ENCODE peak calls at places on chromosomes 2 and 18, in five cellular contexts. G is fibroblast of the aortic adventitia, N is esophagus squamous epithelium, D is IMR-90, O is tibial artery. I is an unnamed sample.

GRCh38 chr2:169363027-169363569 is 764 bp upstream of the LRP2 start:
- DNase-seq in G (peak; percentile 9), N (no peak), D (no peak), O (no peak), I (no peak)

GRCh38 chr18:8689431-8689830 is 15.9 kb upstream of the MTCL1 start:
- DNase-seq in G (no peak), N (no peak), D (no peak), O (no peak), I (no peak)

GRCh38 chr2:233350708-233351107 is 3.6 kb upstream of the DGKD start:
- DNase-seq in G (peak; percentile 80), N (no peak), D (peak; percentile 90), O (no peak), I (no peak)

GRCh38 chr18:58202406-58202730 is 158.3 kb downstream of the NEDD4L start:
- DNase-seq in G (no peak), N (no peak), D (peak; percentile 34), O (no peak), I (no peak)

GRCh38 chr2:114729025-114729424 is 286.6 kb downstream of the DPP10 start:
- DNase-seq in G (no peak), N (no peak), D (no peak), O (no peak), I (no peak)

GRCh38 chr2:178412047-178412446 is 38.9 kb downstream of the PRKRA start:
- DNase-seq in G (no peak), N (no peak), D (no peak), O (no peak), I (no peak)

GRCh38 chr18:23779696-23780303 is 90.5 kb downstream of the LAMA3 start:
- DNase-seq in G (peak; percentile 23), N (no peak), D (peak; percentile 28), O (no peak), I (no peak)

GRCh38 chr2:53801547-53801946 is 14.7 kb downstream of the ERLEC1 start:
- DNase-seq in G (no peak), N (no peak), D (no peak), O (no peak), I (no peak)

GRCh38 chr2:66073166-66073565 is 361.8 kb upstream of the MEIS1 start:
- DNase-seq in G (no peak), N (no peak), D (no peak), O (no peak), I (no peak)

GRCh38 chr18:3256693-3257626 is 5.0 kb upstream of the MYL12B start:
- DNase-seq in G (peak; percentile 60), N (no peak), D (peak; percentile 91), O (no peak), I (no peak)

GRCh38 chr18:63237486-63237885 is 82.1 kb downstream of the BCL2 start:
- DNase-seq in G (no peak), N (no peak), D (no peak), O (no peak), I (no peak)

GRCh38 chr2:9315280-9315847 is 108.0 kb downstream of the ITGB1BP1 start:
- DNase-seq in G (no peak), N (no peak), D (no peak), O (no peak), I (no peak)

GRCh38 chr2:64212801-64213321 is 68.6 kb upstream of the PELI1 start:
- DNase-seq in G (peak; percentile 31), N (no peak), D (peak; percentile 31), O (no peak), I (no peak)

GRCh38 chr2:13758412-13758811 is 874.1 kb upstream of the LRATD1 start:
- DNase-seq in G (no peak), N (no peak), D (no peak), O (no peak), I (no peak)

GRCh38 chr18:12639990-12640880 is 17.7 kb downstream of the SPIRE1 start:
- DNase-seq in G (peak; percentile 46), N (no peak), D (peak; percentile 87), O (no peak), I (no peak)
- TF ChIP-seq CTCF in G (no peak), N (peak; percentile 12), D (peak; percentile 16), O (no peak), I (no peak)

DNA sequence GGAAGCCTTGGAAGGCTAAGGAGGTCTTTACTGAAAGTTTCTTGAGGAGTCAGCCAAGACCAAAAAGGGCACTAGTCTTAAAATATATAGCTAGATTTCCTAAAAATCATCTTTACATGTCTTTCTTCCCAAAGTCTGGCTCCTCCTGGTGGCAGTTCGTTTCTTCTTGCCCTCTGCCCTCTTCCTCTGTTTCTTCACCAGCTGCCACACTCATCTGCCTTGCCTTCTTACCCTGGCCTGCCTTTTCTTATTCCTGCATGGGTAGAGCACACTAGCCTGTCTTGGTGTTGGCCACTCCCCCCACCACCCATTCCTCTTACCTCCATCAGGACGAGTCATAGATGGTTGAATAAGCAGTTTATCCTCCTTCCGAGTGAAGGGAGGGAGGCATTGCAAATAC is 129.8 kb downstream of the RAPGEF4 start:
- DNase-seq in G (peak; percentile 14), N (no peak), D (peak; percentile 48), O (no peak), I (no peak)
- H3K4me3 ChIP-seq in G (no peak overlapping the region), N (no peak overlapping the region), D (no peak overlapping the region), O (no peak overlapping the region), I (no peak overlapping the region)

GRCh38 chr2:20227894-20228505 is 3.1 kb upstream of the SDC1 start:
- DNase-seq in G (no peak), N (no peak), D (no peak), O (no peak), I (peak; percentile 74)
- TF ChIP-seq CTCF in G (no peak), N (peak; percentile 24), D (no peak), O (no peak), I (no peak)

GRCh38 chr2:217934321-217935131 is 68.3 kb downstream of the TNS1 start:
- DNase-seq in G (peak; percentile 88), N (no peak), D (peak; percentile 96), O (peak; percentile 79), I (peak; percentile 71)
- H3K4me3 ChIP-seq in G (no peak overlapping the region), N (no peak overlapping the region), D (no peak overlapping the region), O (peak overlapping the region; percentile 89), I (no peak overlapping the region)

GRCh38 chr2:42810126-42810970 is 18.0 kb upstream of the HAAO start:
- DNase-seq in G (peak; percentile 98), N (peak; percentile 77), D (peak; percentile 97), O (peak; percentile 97), I (peak; percentile 96)

GRCh38 chr2:42812899-42813479 is 20.6 kb upstream of the HAAO start:
- DNase-seq in G (peak; percentile 44), N (no peak), D (peak; percentile 31), O (no peak), I (no peak)

GRCh38 chr2:42815725-42816124 is 23.3 kb upstream of the HAAO start:
- DNase-seq in G (no peak), N (no peak), D (no peak), O (no peak), I (no peak)

GRCh38 chr2:42810971-42811865 is 18.8 kb upstream of the HAAO start:
- DNase-seq in G (peak; percentile 54), N (no peak), D (peak; percentile 35), O (peak; percentile 74), I (peak; percentile 63)

GRCh38 chr2:42813773-42814172 is 21.4 kb upstream of the HAAO start:
- DNase-seq in G (no peak), N (no peak), D (no peak), O (no peak), I (peak; percentile 11)
- TF ChIP-seq CTCF in G (no peak), N (no peak), D (no peak), O (no peak), I (no peak)

GRCh38 chr2:199471443-199472057 is 13.8 kb upstream of the SATB2 start:
- DNase-seq in G (peak; percentile 55), N (no peak), D (peak; percentile 45), O (no peak), I (peak; percentile 91)

GRCh38 chr2:199470361-199470671 is 12.6 kb upstream of the SATB2 start:
- DNase-seq in G (no peak), N (no peak), D (no peak), O (no peak), I (no peak)

GRCh38 chr2:199469514-199470360 is 12.0 kb upstream of the SATB2 start:
- DNase-seq in G (no peak), N (no peak), D (no peak), O (no peak), I (no peak)

GRCh38 chr2:199468561-199469513 is 11.1 kb upstream of the SATB2 start:
- DNase-seq in G (no peak), N (no peak), D (no peak), O (no peak), I (no peak)

GRCh38 chr2:199470672-199471442 is 13.1 kb upstream of the SATB2 start:
- DNase-seq in G (no peak), N (no peak), D (no peak), O (no peak), I (no peak)
- H3K4me3 ChIP-seq in G (peak overlapping the region; percentile 35), N (no peak overlapping the region), D (peak overlapping the region; percentile 28), O (peak overlapping the region; percentile 13), I (no peak overlapping the region)

GRCh38 chr2:207458582-207458981 is 71.2 kb upstream of the CREB1 start:
- DNase-seq in G (no peak), N (no peak), D (no peak), O (no peak), I (no peak)
- TF ChIP-seq CTCF in G (no peak), N (peak; percentile 18), D (no peak), O (no peak), I (no peak)

GRCh38 chr18:7084766-7085080 is 32.9 kb downstream of the LAMA1 start:
- DNase-seq in G (peak; percentile 70), N (no peak), D (peak; percentile 86), O (no peak), I (no peak)
- H3K4me3 ChIP-seq in G (no peak overlapping the region), N (no peak overlapping the region), D (no peak overlapping the region), O (no peak overlapping the region), I (no peak overlapping the region)